ENCODE peak calls at places on chromosomes 4 and X, in ten cellular contexts. B is body of pancreas, Y is upper lobe of left lung, X is IMR-90, T is RWPE2, S is K562, Q is heart left ventricle, K is cardiac muscle cell, E is aorta, I is testis. Z is an unnamed sample. For H3K4me1 and H3K27me3, the result is how much of the 10 kb centered on the place peaks cover.

GRCh38 chrX:13007519-13008188 is 32.7 kb downstream of the TMSB4X start:
- DNase-seq in B (peak), Y (no peak), X (peak), T (no peak), S (no peak), Q (no peak), K (peak), E (no peak), I (no peak), Z (peak)

GRCh38 chr4:76514087-76514486 is 79.1 kb downstream of the SHROOM3 start:
- DNase-seq in B (no peak), Y (no peak), X (no peak), T (no peak), S (no peak), Q (no peak), K (no peak), E (no peak), I (no peak), Z (no peak)

GRCh38 chrX:72713130-72713529 is 976 bp downstream of the PHKA1 start:
- DNase-seq in B (no peak), Y (no peak), X (no peak), T (no peak), S (no peak), Q (no peak), K (peak), E (no peak), I (no peak), Z (no peak)

GRCh38 chr4:70583952-70584834 is 7.9 kb upstream of the AMBN start:
- DNase-seq in B (peak), Y (no peak), X (no peak), T (no peak), S (no peak), Q (no peak), K (no peak), E (no peak), I (no peak), Z (no peak)

GRCh38 chrX:53357799-53358530 is 64.5 kb downstream of the SMC1A start:
- DNase-seq in B (peak), Y (no peak), X (peak), T (no peak), S (no peak), Q (no peak), K (peak), E (no peak), I (no peak), Z (peak)

GRCh38 chrX:53594354-53594753 is 92.2 kb downstream of the HUWE1 start:
- DNase-seq in B (no peak), Y (no peak), X (peak), T (no peak), S (no peak), Q (no peak), K (peak), E (no peak), I (no peak), Z (no peak)

GRCh38 chr4:17494258-17494657 is 17.6 kb downstream of the QDPR start:
- DNase-seq in B (no peak), Y (no peak), X (peak), T (no peak), S (peak), Q (no peak), K (peak), E (no peak), I (no peak), Z (no peak)

GRCh38 chr4:4521069-4521468 is 20.8 kb downstream of the STX18 start:
- DNase-seq in B (no peak), Y (no peak), X (no peak), T (no peak), S (no peak), Q (no peak), K (no peak), E (no peak), I (no peak), Z (no peak)

GRCh38 chrX:147550217-147550616 is 361.5 kb upstream of the FMR1 start:
- DNase-seq in B (peak), Y (peak), X (no peak), T (no peak), S (no peak), Q (no peak), K (no peak), E (no peak), I (peak), Z (no peak)

GRCh38 chrX:45749375-45749774 is 548.7 kb upstream of the DIPK2B start:
- DNase-seq in B (no peak), Y (no peak), X (no peak), T (no peak), S (no peak), Q (no peak), K (no peak), E (no peak), I (peak), Z (peak)

GRCh38 chrX:45747905-45748304 is 547.2 kb upstream of the DIPK2B start:
- DNase-seq in B (no peak), Y (no peak), X (no peak), T (no peak), S (no peak), Q (no peak), K (no peak), E (no peak), I (no peak), Z (peak)

GRCh38 chrX:45751156-45751555 is 550.5 kb upstream of the DIPK2B start:
- DNase-seq in B (no peak), Y (no peak), X (no peak), T (no peak), S (no peak), Q (no peak), K (no peak), E (no peak), I (no peak), Z (no peak)

GRCh38 chrX:45748443-45748842 is 547.8 kb upstream of the DIPK2B start:
- DNase-seq in B (no peak), Y (no peak), X (no peak), T (no peak), S (no peak), Q (no peak), K (no peak), E (no peak), I (no peak), Z (no peak)

DNA sequence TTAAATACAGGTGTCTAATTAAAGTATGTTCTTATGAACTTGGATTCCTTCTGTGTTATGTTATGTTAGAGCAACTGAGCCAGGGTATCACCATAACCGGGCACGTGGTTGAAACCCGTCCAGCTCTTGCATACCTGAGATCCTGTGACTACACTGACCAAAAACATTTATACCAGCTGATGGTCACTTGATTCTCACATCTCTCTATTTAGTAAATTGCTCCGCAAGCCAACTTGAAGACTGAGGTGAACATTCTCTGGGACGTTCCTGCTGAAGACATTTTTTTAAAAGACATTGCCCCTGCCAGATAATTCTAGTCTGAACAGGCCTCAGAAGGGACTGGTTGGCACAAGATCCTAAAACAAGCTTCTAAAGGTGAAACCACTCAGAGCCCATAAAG is 550.0 kb upstream of the DIPK2B start:
- DNase-seq in B (peak), Y (no peak), X (no peak), T (no peak), S (no peak), Q (peak), K (no peak), E (no peak), I (no peak), Z (peak)
- H3K4me1 ChIP-seq in B (under half), Y (under half), X (under half), T (under half), S (under half), Q (under half), K (under half), E (under half), I (under half), Z (half or more)

DNA sequence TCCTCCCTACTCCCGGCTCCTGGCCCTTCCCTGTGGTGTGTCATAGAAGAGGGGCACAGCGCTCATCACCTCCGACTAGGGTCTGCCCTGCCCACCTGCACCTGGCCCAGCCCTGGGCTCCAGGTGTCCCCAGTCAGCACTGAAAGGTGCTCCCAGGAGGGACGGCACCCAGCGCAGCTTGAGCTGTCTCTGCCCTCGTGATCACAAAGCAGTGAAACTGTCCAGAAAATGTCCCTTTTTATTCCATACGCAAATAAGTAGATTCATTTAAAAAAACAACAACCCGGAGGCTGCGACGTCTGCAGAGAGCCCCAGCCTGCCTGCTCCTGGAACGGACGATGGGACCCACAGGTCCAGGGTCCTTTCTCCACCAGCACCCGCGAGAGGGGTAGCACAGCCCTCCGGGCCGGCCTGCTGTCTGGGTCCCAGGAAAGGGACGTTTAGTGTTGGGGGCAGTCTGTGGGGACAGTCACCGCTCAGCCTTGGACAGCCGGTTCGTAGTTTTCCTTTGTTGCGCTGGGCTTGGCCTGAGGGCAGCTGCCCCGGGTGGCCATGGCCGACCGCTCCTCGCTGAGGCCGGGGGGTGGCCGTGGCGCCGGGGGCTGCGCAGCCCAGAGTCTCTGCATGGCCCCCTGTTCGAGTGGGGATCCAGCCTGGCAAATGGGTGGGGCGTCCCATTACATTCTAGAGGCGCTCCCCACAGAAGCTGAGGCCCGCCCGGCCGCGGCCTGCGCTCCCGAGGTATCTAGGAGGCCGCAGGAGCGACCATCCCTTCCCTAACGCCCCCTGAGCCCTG is 4.6 kb downstream of the HMX1 start:
- DNase-seq in B (no peak), Y (no peak), X (no peak), T (no peak), S (no peak), Q (no peak), K (no peak), E (no peak), I (no peak), Z (no peak)
- H3K27me3 ChIP-seq in B (under half), Y (half or more), X (half or more), T (half or more), S (under half), Q (half or more), K (half or more), E (under half), I (under half), Z (under half)

DNA sequence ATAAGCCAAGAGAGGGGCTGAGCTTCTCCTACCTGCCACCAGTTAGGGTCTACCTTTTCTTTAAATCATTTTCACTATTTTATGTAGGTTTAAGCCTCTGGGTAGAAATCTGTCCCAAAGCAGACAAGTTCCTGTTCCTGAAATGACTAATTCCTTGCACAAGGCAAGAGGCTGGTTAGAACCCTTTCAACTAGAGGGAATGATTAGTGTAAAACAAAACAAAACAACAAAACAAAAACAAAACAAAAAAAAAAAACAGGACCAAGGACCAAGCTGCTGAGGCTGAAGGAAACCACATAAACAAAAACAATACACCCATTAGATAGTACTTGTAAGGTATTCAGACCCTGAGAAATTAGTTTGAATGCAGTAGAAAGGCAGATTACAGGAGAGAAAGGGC is 62.7 kb downstream of the MAML3 start:
- DNase-seq in B (no peak), Y (no peak), X (no peak), T (no peak), S (no peak), Q (no peak), K (no peak), E (no peak), I (no peak), Z (no peak)
- H3K4me1 ChIP-seq in B (half or more), Y (half or more), X (under half), T (under half), S (under half), Q (under half), K (half or more), E (under half), I (under half), Z (under half)

GRCh38 chr4:52606766-52607165 is 52.3 kb downstream of the USP46 start:
- DNase-seq in B (no peak), Y (no peak), X (peak), T (no peak), S (no peak), Q (no peak), K (no peak), E (no peak), I (no peak), Z (peak)

GRCh38 chr4:52606040-52606439 is 53.1 kb downstream of the USP46 start:
- DNase-seq in B (no peak), Y (no peak), X (no peak), T (no peak), S (no peak), Q (no peak), K (no peak), E (no peak), I (no peak), Z (no peak)

GRCh38 chr4:52600275-52600674 is 58.8 kb downstream of the USP46 start:
- DNase-seq in B (peak), Y (no peak), X (no peak), T (no peak), S (no peak), Q (peak), K (no peak), E (no peak), I (peak), Z (peak)

GRCh38 chr4:52604215-52604614 is 54.9 kb downstream of the USP46 start:
- DNase-seq in B (peak), Y (no peak), X (no peak), T (no peak), S (no peak), Q (no peak), K (no peak), E (no peak), I (no peak), Z (no peak)
- H3K27me3 ChIP-seq in B (under half), Y (under half), X (under half), T (under half), S (under half), Q (under half), K (under half), E (under half), I (under half), Z (under half)

DNA sequence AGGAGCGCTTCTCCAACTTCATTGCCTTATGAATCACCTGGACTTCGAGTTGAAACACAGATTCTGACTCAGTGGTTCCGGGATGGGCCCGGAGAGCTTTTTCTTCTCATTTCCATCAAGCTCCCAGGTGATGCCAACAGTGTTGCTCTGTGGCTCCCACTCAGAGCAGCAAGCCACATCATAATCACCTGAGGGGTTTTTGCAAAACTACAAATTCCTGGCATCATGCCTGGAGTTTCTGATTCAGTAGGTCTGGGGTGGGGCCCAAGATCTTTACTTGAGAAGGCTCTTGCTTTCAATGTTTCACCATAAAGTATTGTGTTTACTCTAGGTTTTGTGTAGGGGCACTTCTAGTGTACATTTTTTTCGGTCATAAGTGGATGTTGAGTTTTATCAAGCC is 7.0 kb downstream of the MTM1 start:
- DNase-seq in B (no peak), Y (peak), X (peak), T (peak), S (no peak), Q (no peak), K (peak), E (no peak), I (no peak), Z (peak)
- H3K4me1 ChIP-seq in B (under half), Y (under half), X (under half), T (half or more), S (under half), Q (under half), K (under half), E (under half), I (under half), Z (under half)

GRCh38 chr4:173518419-173519102 is 11.5 kb downstream of the HAND2 start:
- DNase-seq in B (no peak), Y (no peak), X (no peak), T (no peak), S (no peak), Q (no peak), K (peak), E (peak), I (no peak), Z (no peak)

GRCh38 chr4:173520921-173521473 is 9.0 kb downstream of the HAND2 start:
- DNase-seq in B (no peak), Y (no peak), X (no peak), T (no peak), S (no peak), Q (no peak), K (no peak), E (no peak), I (no peak), Z (no peak)

GRCh38 chr4:173517781-173518371 is 12.2 kb downstream of the HAND2 start:
- DNase-seq in B (no peak), Y (no peak), X (no peak), T (no peak), S (no peak), Q (peak), K (peak), E (peak), I (no peak), Z (no peak)

GRCh38 chr4:173521474-173522159 is 8.4 kb downstream of the HAND2 start:
- DNase-seq in B (no peak), Y (no peak), X (no peak), T (no peak), S (no peak), Q (peak), K (no peak), E (peak), I (no peak), Z (no peak)

DNA sequence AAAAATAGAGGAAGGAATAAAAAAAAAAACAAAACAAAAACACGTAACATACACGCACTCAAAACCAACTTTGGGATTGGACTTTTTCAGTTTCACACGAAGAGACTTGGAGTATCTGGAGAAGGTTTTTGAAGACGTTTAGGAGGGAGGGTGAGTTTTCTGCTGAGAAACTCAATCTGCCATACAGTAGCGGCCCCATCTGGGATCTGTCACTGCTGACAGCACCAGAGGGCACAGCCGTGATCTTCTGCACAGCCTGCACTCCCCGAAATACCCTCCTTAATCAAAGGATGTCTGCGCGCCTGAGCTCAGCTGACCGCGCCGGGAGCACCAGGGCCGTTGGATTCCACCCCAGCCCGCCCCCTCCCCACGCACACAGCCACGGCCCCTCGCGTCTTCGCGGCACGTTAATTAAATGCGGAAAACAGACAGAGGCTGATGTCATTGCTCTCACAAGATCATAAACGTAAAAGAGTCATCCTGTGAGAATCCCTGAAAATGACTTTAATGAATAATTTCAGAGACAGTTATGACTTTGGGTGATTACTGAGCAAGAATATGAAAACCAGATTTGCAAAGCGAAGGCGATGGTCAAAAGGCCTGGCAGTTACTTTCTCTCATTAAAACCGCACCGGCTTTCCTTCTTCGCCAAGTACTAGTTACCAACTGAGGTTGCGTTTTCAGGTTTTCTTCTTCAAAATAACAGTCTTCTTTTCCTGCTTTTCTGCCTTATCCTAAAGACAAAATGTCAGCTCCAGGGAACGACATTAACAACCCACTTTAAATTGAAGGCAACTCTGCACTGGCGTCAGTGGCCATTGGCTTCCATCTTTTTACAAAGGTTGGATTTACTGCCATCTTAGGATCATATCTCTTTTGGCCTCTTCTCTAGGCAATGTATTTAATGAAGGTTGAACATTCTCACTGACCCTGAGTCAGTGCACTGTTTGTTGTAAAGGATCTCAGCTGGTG is 10.6 kb downstream of the HAND2 start:
- DNase-seq in B (no peak), Y (no peak), X (no peak), T (no peak), S (no peak), Q (peak), K (peak), E (no peak), I (no peak), Z (no peak)
- H3K27me3 ChIP-seq in B (under half), Y (half or more), X (half or more), T (half or more), S (under half), Q (under half), K (under half), E (under half), I (under half), Z (half or more)

GRCh38 chr4:147823135-147823534 is 91.2 kb downstream of the ARHGAP10 start:
- DNase-seq in B (no peak), Y (no peak), X (peak), T (no peak), S (no peak), Q (no peak), K (no peak), E (no peak), I (no peak), Z (no peak)
- H3K4me1 ChIP-seq in B (half or more), Y (under half), X (under half), T (under half), S (under half), Q (under half), K (under half), E (under half), I (under half), Z (under half)